ENCODE peak calls at places on chromosomes 4 and X, in four cellular contexts. H is AG09319, O is AG08395, C is LHCN-M2. N is an unnamed sample.

GRCh38 chrX:80876877-80877276 is 67.2 kb upstream of the BRWD3 start:
- DNase-seq in H (no peak), O (peak), C (peak), N (no peak)

GRCh38 chr4:92091335-92091734 is 212.4 kb upstream of the GRID2 start:
- DNase-seq in H (no peak), O (no peak), C (peak), N (no peak)

GRCh38 chr4:30753316-30753715 is 33.1 kb downstream of the PCDH7 start:
- DNase-seq in H (no peak), O (no peak), C (no peak), N (no peak)

GRCh38 chr4:11632488-11632887 is 203.8 kb upstream of the HS3ST1 start:
- DNase-seq in H (no peak), O (no peak), C (no peak), N (no peak)

GRCh38 chrX:8960809-8961413 is 73.0 kb downstream of the FAM9B start:
- DNase-seq in H (peak), O (peak), C (peak), N (no peak)

GRCh38 chr4:141486375-141486997 is 149.9 kb upstream of the IL15 start:
- DNase-seq in H (no peak), O (peak), C (peak), N (no peak)

GRCh38 chr4:120544838-120545237 is 377.7 kb downstream of the PRDM5 start:
- DNase-seq in H (no peak), O (no peak), C (peak), N (no peak)

GRCh38 chr4:14092741-14093140 is 465.2 kb upstream of the BOD1L1 start:
- DNase-seq in H (no peak), O (no peak), C (no peak), N (no peak)

GRCh38 chr4:5888222-5888701 is 4.6 kb downstream of the CRMP1 start:
- DNase-seq in H (no peak), O (no peak), C (no peak), N (no peak)

GRCh38 chrX:25337841-25338240 is 322.1 kb upstream of the ARX start:
- DNase-seq in H (no peak), O (no peak), C (no peak), N (no peak)

GRCh38 chr4:181420950-181421349 is 822.3 kb upstream of the TENM3 start:
- DNase-seq in H (no peak), O (no peak), C (no peak), N (no peak)

GRCh38 chrX:108384783-108385182 is 53.4 kb downstream of the COL4A6 start:
- DNase-seq in H (no peak), O (no peak), C (no peak), N (no peak)

GRCh38 chr4:184846531-184846930 is 20.8 kb upstream of the ACSL1 start:
- DNase-seq in H (no peak), O (no peak), C (no peak), N (no peak)

GRCh38 chr4:159205462-159205861 is 102.6 kb downstream of the RAPGEF2 start:
- DNase-seq in H (no peak), O (no peak), C (no peak), N (no peak)

GRCh38 chr4:173246719-173247118 is 78.1 kb downstream of the GALNT7 start:
- DNase-seq in H (no peak), O (no peak), C (no peak), N (no peak)

GRCh38 chr4:89598602-89599001 is 238.4 kb downstream of the SNCA start:
- DNase-seq in H (no peak), O (no peak), C (peak), N (no peak)